ENCODE peak calls at places on chromosomes 16 and 17, in six cellular contexts. One of them, this sample, is unnamed.

GRCh38 chr17:48022906-48023305 is 14.7 kb downstream of the COPZ2 start:
- DNase-seq in GM23338: no peak
- DNase-seq in SK-N-SH: peak; percentile 3
- DNase-seq in endothelial cell of umbilical vein: no peak
- DNase-seq in GM12878: no peak
- DNase-seq in transverse colon: no peak
- DNase-seq in this sample: no peak

GRCh38 chr17:48646183-48647102 is 20.3 kb upstream of the HOXB9 start:
- DNase-seq in GM12878: no peak
- DNase-seq in SK-N-SH: peak; percentile 23
- DNase-seq in GM23338: peak; percentile 68
- DNase-seq in transverse colon: peak; percentile 82
- DNase-seq in endothelial cell of umbilical vein: no peak
- DNase-seq in this sample: no peak

GRCh38 chr17:79217473-79218135 is 143.0 kb downstream of the ENGASE start:
- DNase-seq in SK-N-SH: no peak
- DNase-seq in GM12878: no peak
- DNase-seq in GM23338: no peak
- DNase-seq in transverse colon: no peak
- DNase-seq in endothelial cell of umbilical vein: no peak
- DNase-seq in this sample: no peak

GRCh38 chr16:85652431-85653221 is 36.1 kb downstream of the GINS2 start:
- DNase-seq in GM12878: no peak
- DNase-seq in SK-N-SH: peak; percentile 83
- DNase-seq in endothelial cell of umbilical vein: no peak
- DNase-seq in transverse colon: peak; percentile 61
- DNase-seq in GM23338: no peak
- DNase-seq in this sample: no peak

GRCh38 chr17:19796457-19796856 is 48.4 kb upstream of the ALDH3A1 start:
- DNase-seq in transverse colon: no peak
- DNase-seq in GM23338: no peak
- DNase-seq in SK-N-SH: no peak
- DNase-seq in GM12878: no peak
- DNase-seq in endothelial cell of umbilical vein: no peak
- DNase-seq in this sample: no peak

GRCh38 chr17:30922235-30922993 is 669 bp downstream of the ADAP2 start:
- DNase-seq in GM12878: no peak
- DNase-seq in endothelial cell of umbilical vein: no peak
- DNase-seq in transverse colon: peak; percentile 17
- DNase-seq in SK-N-SH: peak; percentile 67
- DNase-seq in GM23338: peak; percentile 66
- DNase-seq in this sample: no peak

GRCh38 chr17:16100737-16101400 is 101.2 kb downstream of the TTC19 start:
- DNase-seq in endothelial cell of umbilical vein: peak; percentile 14
- DNase-seq in SK-N-SH: no peak
- DNase-seq in GM12878: no peak
- DNase-seq in transverse colon: no peak
- DNase-seq in GM23338: no peak
- DNase-seq in this sample: no peak

GRCh38 chr17:35089846-35090193 is 26.3 kb upstream of the RFFL start:
- DNase-seq in transverse colon: peak; percentile 17
- DNase-seq in GM23338: peak; percentile 72
- DNase-seq in GM12878: no peak
- DNase-seq in endothelial cell of umbilical vein: peak; percentile 54
- DNase-seq in SK-N-SH: no peak
- DNase-seq in this sample: no peak

GRCh38 chr16:85718682-85719081 is 29.9 kb upstream of the GINS2 start:
- DNase-seq in transverse colon: peak; percentile 28
- DNase-seq in SK-N-SH: no peak
- DNase-seq in GM12878: no peak
- DNase-seq in endothelial cell of umbilical vein: no peak
- DNase-seq in GM23338: peak; percentile 76
- DNase-seq in this sample: no peak

GRCh38 chr16:3087836-3088235 is 11.3 kb downstream of the ZSCAN10 start:
- DNase-seq in GM12878: no peak
- DNase-seq in transverse colon: no peak
- DNase-seq in GM23338: peak; percentile 27
- DNase-seq in endothelial cell of umbilical vein: no peak
- DNase-seq in SK-N-SH: no peak
- DNase-seq in this sample: no peak

GRCh38 chr17:3963214-3964201 is 729 bp downstream of the ATP2A3 start:
- DNase-seq in GM23338: peak; percentile 69
- DNase-seq in SK-N-SH: peak; percentile 54
- DNase-seq in GM12878: no peak
- DNase-seq in transverse colon: peak; percentile 73
- DNase-seq in endothelial cell of umbilical vein: no peak
- DNase-seq in this sample: no peak

GRCh38 chr17:21253646-21254441 is 634 bp upstream of the NATD1 start:
- DNase-seq in SK-N-SH: no peak
- DNase-seq in endothelial cell of umbilical vein: no peak
- DNase-seq in transverse colon: no peak
- DNase-seq in GM12878: no peak
- DNase-seq in GM23338: no peak
- DNase-seq in this sample: no peak

GRCh38 chr17:72404872-72405271 is 284.1 kb downstream of the SOX9 start:
- DNase-seq in endothelial cell of umbilical vein: no peak
- DNase-seq in SK-N-SH: no peak
- DNase-seq in GM12878: no peak
- DNase-seq in transverse colon: no peak
- DNase-seq in GM23338: no peak
- DNase-seq in this sample: no peak

GRCh38 chr17:73156887-73157870 is 7.6 kb upstream of the SSTR2 start:
- DNase-seq in SK-N-SH: peak; percentile 41
- DNase-seq in transverse colon: no peak
- DNase-seq in GM12878: peak; percentile 57
- DNase-seq in GM23338: no peak
- DNase-seq in endothelial cell of umbilical vein: no peak
- DNase-seq in this sample: no peak

GRCh38 chr17:36463916-36464764 is 22.3 kb upstream of the ZNHIT3 start:
- DNase-seq in endothelial cell of umbilical vein: peak; percentile 45
- DNase-seq in transverse colon: peak; percentile 69
- DNase-seq in SK-N-SH: no peak
- DNase-seq in GM12878: no peak
- DNase-seq in GM23338: peak; percentile 97
- DNase-seq in this sample: no peak

GRCh38 chr16:346587-346986 is 5.9 kb downstream of the AXIN1 start:
- DNase-seq in endothelial cell of umbilical vein: no peak
- DNase-seq in SK-N-SH: no peak
- DNase-seq in GM12878: no peak
- DNase-seq in GM23338: no peak
- DNase-seq in transverse colon: no peak
- DNase-seq in this sample: no peak

GRCh38 chr17:39271546-39271945 is 45.8 kb upstream of the STAC2 start:
- DNase-seq in SK-N-SH: no peak
- DNase-seq in endothelial cell of umbilical vein: no peak
- DNase-seq in GM23338: no peak
- DNase-seq in transverse colon: no peak
- DNase-seq in GM12878: no peak
- DNase-seq in this sample: no peak

DNA sequence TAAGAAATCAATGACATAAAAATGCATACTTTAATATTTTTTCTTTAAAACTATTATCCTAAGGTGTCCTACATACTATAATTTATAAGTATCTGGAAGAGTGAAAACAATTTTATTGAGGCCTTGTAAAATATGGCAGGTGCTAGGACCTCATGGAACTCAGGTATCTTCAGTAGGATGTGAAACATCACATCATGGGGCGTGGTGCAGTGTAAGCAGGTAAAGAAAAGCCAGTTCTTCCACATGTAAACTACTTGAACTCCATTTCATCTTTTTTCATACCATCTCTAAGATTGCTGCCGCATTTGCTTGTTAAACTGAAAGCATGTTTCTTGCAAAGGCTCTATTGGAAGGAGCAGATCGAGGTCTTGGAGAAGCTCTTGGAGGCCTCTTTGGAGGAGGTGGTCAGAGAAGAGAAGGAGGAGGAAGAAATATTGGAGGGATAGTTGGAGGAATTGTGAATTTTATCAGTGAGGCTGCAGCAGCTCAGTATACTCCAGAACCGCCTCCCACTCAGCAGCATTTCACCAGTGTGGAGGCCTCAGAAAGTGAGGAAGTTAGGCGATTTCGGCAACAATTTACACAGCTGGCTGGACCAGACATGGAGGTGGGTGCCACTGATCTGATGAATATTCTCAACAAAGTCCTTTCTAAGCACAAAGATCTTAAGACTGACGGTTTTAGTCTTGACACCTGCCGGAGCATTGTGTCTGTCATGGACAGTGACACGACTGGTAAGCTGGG is at the start of gene CAPNS2:
- DNase-seq in endothelial cell of umbilical vein: no peak
- DNase-seq in SK-N-SH: no peak
- DNase-seq in GM12878: no peak
- DNase-seq in GM23338: no peak
- DNase-seq in transverse colon: no peak
- DNase-seq in this sample: no peak
- H3K4me1 ChIP-seq in endothelial cell of umbilical vein: peaks cover 71% of the 10 kb centered on the region
- H3K4me1 ChIP-seq in SK-N-SH: peaks cover 4% of the 10 kb centered on the region
- H3K4me1 ChIP-seq in GM12878: no peaks in the 10 kb centered on the region
- H3K4me1 ChIP-seq in GM23338: no peaks in the 10 kb centered on the region
- H3K4me1 ChIP-seq in transverse colon: peaks cover 3% of the 10 kb centered on the region
- H3K4me1 ChIP-seq in this sample: no peaks in the 10 kb centered on the region

DNA sequence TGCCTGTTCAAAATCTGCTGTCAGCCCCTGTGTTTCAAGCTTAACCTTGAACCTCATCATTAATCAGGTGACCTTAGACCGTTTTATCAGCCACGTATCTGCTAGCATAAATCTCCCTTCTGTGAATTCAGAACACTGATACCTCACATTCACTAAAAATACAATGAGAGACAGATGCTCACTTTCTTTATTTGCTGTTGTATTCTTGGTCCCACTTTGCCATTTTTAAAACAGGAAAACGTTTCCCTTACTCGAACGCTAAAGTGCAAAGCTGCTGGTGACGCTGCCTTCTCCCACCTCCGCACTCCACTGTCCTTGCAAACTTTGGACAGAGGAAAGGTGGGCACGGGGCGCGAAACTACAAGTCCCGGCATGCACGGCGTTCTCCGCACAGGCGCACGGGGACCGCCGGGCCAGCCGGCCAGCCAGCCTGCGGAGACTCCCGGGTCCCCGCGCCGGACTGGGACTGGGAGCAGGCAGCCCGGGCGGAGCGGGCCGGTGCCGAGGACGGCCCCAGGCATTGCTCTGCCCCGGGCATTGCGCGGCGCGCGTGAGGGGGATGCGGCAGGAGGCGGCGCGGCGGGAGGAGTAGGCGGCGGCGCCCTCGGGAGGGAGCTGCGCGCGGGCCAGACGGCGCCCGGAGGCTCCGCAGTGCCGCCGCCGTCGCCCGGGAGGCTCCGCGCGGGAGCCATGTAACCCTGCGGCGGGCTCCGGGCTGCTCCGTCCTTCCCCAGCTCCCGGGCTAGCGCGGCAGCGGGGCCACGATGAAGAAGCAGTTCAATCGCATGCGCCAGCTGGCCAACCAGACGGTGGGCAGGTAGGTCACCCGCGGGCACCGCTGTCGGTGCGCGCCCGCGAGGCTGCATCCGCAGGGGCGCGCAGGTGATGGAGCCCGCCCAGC is at the start of gene ARHGAP44:
- DNase-seq in GM12878: no peak
- DNase-seq in endothelial cell of umbilical vein: peak; percentile 49
- DNase-seq in transverse colon: peak; percentile 73
- DNase-seq in SK-N-SH: peak; percentile 82
- DNase-seq in GM23338: peak; percentile 89
- DNase-seq in this sample: no peak
- TF ChIP-seq POLR2AphosphoS5 in GM12878: no peak
- TF ChIP-seq POLR2AphosphoS5 in endothelial cell of umbilical vein: no peak
- TF ChIP-seq POLR2AphosphoS5 in transverse colon: peak; percentile 48
- TF ChIP-seq POLR2AphosphoS5 in SK-N-SH: no peak
- TF ChIP-seq POLR2AphosphoS5 in GM23338: peak; percentile 73
- TF ChIP-seq POLR2AphosphoS5 in this sample: no peak

GRCh38 chr16:58054289-58054688 is 28.7 kb downstream of the MMP15 start:
- DNase-seq in transverse colon: no peak
- DNase-seq in SK-N-SH: no peak
- DNase-seq in GM23338: no peak
- DNase-seq in endothelial cell of umbilical vein: no peak
- DNase-seq in GM12878: no peak
- DNase-seq in this sample: no peak
- H3K4me1 ChIP-seq in transverse colon: no peaks in the 10 kb centered on the region
- H3K4me1 ChIP-seq in SK-N-SH: no peaks in the 10 kb centered on the region
- H3K4me1 ChIP-seq in GM23338: no peaks in the 10 kb centered on the region
- H3K4me1 ChIP-seq in endothelial cell of umbilical vein: no peaks in the 10 kb centered on the region
- H3K4me1 ChIP-seq in GM12878: no peaks in the 10 kb centered on the region
- H3K4me1 ChIP-seq in this sample: no peaks in the 10 kb centered on the region

GRCh38 chr16:89130448-89130847 is 36.8 kb downstream of the ACSF3 start:
- DNase-seq in transverse colon: no peak
- DNase-seq in GM12878: no peak
- DNase-seq in GM23338: no peak
- DNase-seq in SK-N-SH: no peak
- DNase-seq in endothelial cell of umbilical vein: no peak
- DNase-seq in this sample: no peak
- TF ChIP-seq POLR2AphosphoS5 in transverse colon: no peak
- TF ChIP-seq POLR2AphosphoS5 in GM12878: no peak
- TF ChIP-seq POLR2AphosphoS5 in GM23338: no peak
- TF ChIP-seq POLR2AphosphoS5 in SK-N-SH: no peak
- TF ChIP-seq POLR2AphosphoS5 in endothelial cell of umbilical vein: no peak
- TF ChIP-seq POLR2AphosphoS5 in this sample: no peak

GRCh38 chr17:2173005-2173404 is 118.1 kb downstream of the HIC1 start:
- DNase-seq in transverse colon: no peak
- DNase-seq in endothelial cell of umbilical vein: peak; percentile 36
- DNase-seq in GM12878: no peak
- DNase-seq in GM23338: no peak
- DNase-seq in SK-N-SH: no peak
- DNase-seq in this sample: no peak
- H3K4me1 ChIP-seq in transverse colon: peaks cover 55% of the 10 kb centered on the region
- H3K4me1 ChIP-seq in endothelial cell of umbilical vein: peaks cover 66% of the 10 kb centered on the region
- H3K4me1 ChIP-seq in GM12878: peaks cover 2% of the 10 kb centered on the region
- H3K4me1 ChIP-seq in GM23338: no peaks in the 10 kb centered on the region
- H3K4me1 ChIP-seq in SK-N-SH: peaks cover 45% of the 10 kb centered on the region
- H3K4me1 ChIP-seq in this sample: no peaks in the 10 kb centered on the region

GRCh38 chr17:42056634-42057033 is 6.2 kb upstream of the C17orf113 start:
- DNase-seq in SK-N-SH: no peak
- DNase-seq in GM23338: no peak
- DNase-seq in endothelial cell of umbilical vein: no peak
- DNase-seq in GM12878: no peak
- DNase-seq in transverse colon: no peak
- DNase-seq in this sample: no peak
- TF ChIP-seq POLR2AphosphoS5 in SK-N-SH: no peak
- TF ChIP-seq POLR2AphosphoS5 in GM23338: no peak
- TF ChIP-seq POLR2AphosphoS5 in endothelial cell of umbilical vein: no peak
- TF ChIP-seq POLR2AphosphoS5 in GM12878: no peak
- TF ChIP-seq POLR2AphosphoS5 in transverse colon: no peak
- TF ChIP-seq POLR2AphosphoS5 in this sample: no peak